ENCODE peak calls at places on chromosomes 16 and 17, in five cellular contexts. One of them, this sample, is unnamed.

GRCh38 chr17:30086896-30087295 is 29.7 kb upstream of the NSRP1 start:
- DNase-seq in colonic mucosa: no peak
- DNase-seq in tibial nerve: no peak
- DNase-seq in astrocyte of the spinal cord: no peak
- DNase-seq in HFF-Myc: no peak
- DNase-seq in this sample: no peak

GRCh38 chr17:56074366-56074765 is 78.9 kb upstream of the ANKFN1 start:
- DNase-seq in HFF-Myc: no peak
- DNase-seq in tibial nerve: no peak
- DNase-seq in colonic mucosa: no peak
- DNase-seq in astrocyte of the spinal cord: no peak
- DNase-seq in this sample: no peak

GRCh38 chr17:79461041-79461440 is 149.8 kb downstream of the RBFOX3 start:
- DNase-seq in astrocyte of the spinal cord: no peak
- DNase-seq in HFF-Myc: no peak
- DNase-seq in tibial nerve: no peak
- DNase-seq in colonic mucosa: no peak
- DNase-seq in this sample: no peak

GRCh38 chr16:64687796-64688195 is 434.1 kb downstream of the CDH11 start:
- DNase-seq in tibial nerve: no peak
- DNase-seq in HFF-Myc: no peak
- DNase-seq in astrocyte of the spinal cord: no peak
- DNase-seq in colonic mucosa: no peak
- DNase-seq in this sample: no peak

GRCh38 chr16:17403859-17404545 is 66.8 kb downstream of the XYLT1 start:
- DNase-seq in astrocyte of the spinal cord: no peak
- DNase-seq in tibial nerve: no peak
- DNase-seq in colonic mucosa: no peak
- DNase-seq in HFF-Myc: no peak
- DNase-seq in this sample: no peak

GRCh38 chr17:20733923-20734322 is 154.4 kb downstream of the CDRT15L2 start:
- DNase-seq in HFF-Myc: no peak
- DNase-seq in astrocyte of the spinal cord: no peak
- DNase-seq in colonic mucosa: no peak
- DNase-seq in tibial nerve: no peak
- DNase-seq in this sample: no peak

GRCh38 chr17:15648384-15648783 is 28.9 kb upstream of the FBXW10B start:
- DNase-seq in tibial nerve: no peak
- DNase-seq in astrocyte of the spinal cord: no peak
- DNase-seq in HFF-Myc: no peak
- DNase-seq in colonic mucosa: no peak
- DNase-seq in this sample: no peak

GRCh38 chr17:42132941-42133340 is 10.3 kb downstream of the HSPB9 start:
- DNase-seq in colonic mucosa: peak; percentile 77
- DNase-seq in tibial nerve: no peak
- DNase-seq in HFF-Myc: no peak
- DNase-seq in astrocyte of the spinal cord: peak; percentile 87
- DNase-seq in this sample: peak; percentile 76

GRCh38 chr17:51365090-51365489 is 104.7 kb downstream of the UTP18 start:
- DNase-seq in tibial nerve: no peak
- DNase-seq in HFF-Myc: no peak
- DNase-seq in colonic mucosa: no peak
- DNase-seq in astrocyte of the spinal cord: no peak
- DNase-seq in this sample: no peak

GRCh38 chr17:1953866-1954265 is 71.3 kb downstream of the RTN4RL1 start:
- DNase-seq in tibial nerve: no peak
- DNase-seq in colonic mucosa: no peak
- DNase-seq in astrocyte of the spinal cord: no peak
- DNase-seq in HFF-Myc: no peak
- DNase-seq in this sample: no peak
- TF ChIP-seq CTCF in tibial nerve: no peak
- TF ChIP-seq CTCF in colonic mucosa: no peak
- TF ChIP-seq CTCF in astrocyte of the spinal cord: no peak
- TF ChIP-seq CTCF in HFF-Myc: no peak
- TF ChIP-seq CTCF in this sample: no peak

GRCh38 chr16:88651989-88652762 is 1.3 kb upstream of the CYBA start:
- DNase-seq in astrocyte of the spinal cord: no peak
- DNase-seq in HFF-Myc: no peak
- DNase-seq in tibial nerve: no peak
- DNase-seq in colonic mucosa: no peak
- DNase-seq in this sample: no peak
- H3K4me3 ChIP-seq in astrocyte of the spinal cord: no peak overlapping the region
- H3K4me3 ChIP-seq in HFF-Myc: no peak overlapping the region
- H3K4me3 ChIP-seq in tibial nerve: peak overlapping the region; percentile 66
- H3K4me3 ChIP-seq in colonic mucosa: no peak overlapping the region
- H3K4me3 ChIP-seq in this sample: no peak overlapping the region

GRCh38 chr16:3123986-3124886 is 10.6 kb upstream of the ZNF213 start:
- DNase-seq in HFF-Myc: peak; percentile 78
- DNase-seq in colonic mucosa: peak; percentile 99
- DNase-seq in tibial nerve: peak; percentile 96
- DNase-seq in astrocyte of the spinal cord: peak; percentile 95
- DNase-seq in this sample: peak; percentile 83
- TF ChIP-seq CTCF in HFF-Myc: no peak
- TF ChIP-seq CTCF in colonic mucosa: peak; percentile 25
- TF ChIP-seq CTCF in tibial nerve: peak; percentile 31
- TF ChIP-seq CTCF in astrocyte of the spinal cord: peak; percentile 27
- TF ChIP-seq CTCF in this sample: peak; percentile 17

GRCh38 chr17:34378664-34379101 is 15.7 kb upstream of the CCL1 start:
- DNase-seq in colonic mucosa: no peak
- DNase-seq in tibial nerve: no peak
- DNase-seq in astrocyte of the spinal cord: no peak
- DNase-seq in HFF-Myc: no peak
- DNase-seq in this sample: no peak
- H3K4me3 ChIP-seq in colonic mucosa: no peak overlapping the region
- H3K4me3 ChIP-seq in tibial nerve: no peak overlapping the region
- H3K4me3 ChIP-seq in astrocyte of the spinal cord: no peak overlapping the region
- H3K4me3 ChIP-seq in HFF-Myc: no peak overlapping the region
- H3K4me3 ChIP-seq in this sample: no peak overlapping the region

GRCh38 chr17:57670769-57671545 is 74.1 kb downstream of the CCDC182 start:
- DNase-seq in astrocyte of the spinal cord: no peak
- DNase-seq in colonic mucosa: peak; percentile 10
- DNase-seq in HFF-Myc: no peak
- DNase-seq in tibial nerve: no peak
- DNase-seq in this sample: no peak
- TF ChIP-seq CTCF in astrocyte of the spinal cord: no peak
- TF ChIP-seq CTCF in colonic mucosa: no peak
- TF ChIP-seq CTCF in HFF-Myc: no peak
- TF ChIP-seq CTCF in tibial nerve: no peak
- TF ChIP-seq CTCF in this sample: no peak

DNA sequence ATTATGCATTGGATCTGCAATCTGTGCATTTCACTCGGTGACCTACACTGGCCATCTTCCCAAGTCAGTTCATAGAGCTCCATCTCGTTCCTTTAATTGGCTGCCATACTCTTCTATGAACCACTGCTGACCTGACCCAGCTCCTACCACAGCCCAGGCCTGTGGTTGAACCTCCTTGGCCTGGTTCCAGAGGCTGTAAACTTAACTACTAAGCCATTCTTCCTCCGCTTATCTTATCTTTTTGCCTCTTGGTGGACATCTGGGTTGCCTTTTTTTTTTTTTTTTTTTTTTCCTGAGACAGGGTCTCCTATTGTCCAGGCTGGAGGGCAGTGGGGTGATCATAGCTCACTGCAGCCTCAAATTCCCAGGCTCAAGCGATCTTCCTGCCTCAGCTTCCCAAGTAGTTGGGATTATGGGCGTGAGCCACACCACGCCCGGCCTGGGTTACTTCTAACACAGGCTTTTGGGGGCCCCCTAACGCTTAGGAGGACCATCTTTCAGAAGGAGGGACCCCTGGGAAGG is 18.3 kb downstream of the COQ7 start:
- DNase-seq in colonic mucosa: peak; percentile 85
- DNase-seq in astrocyte of the spinal cord: no peak
- DNase-seq in tibial nerve: no peak
- DNase-seq in HFF-Myc: no peak
- DNase-seq in this sample: no peak
- H3K4me3 ChIP-seq in colonic mucosa: no peak overlapping the region
- H3K4me3 ChIP-seq in astrocyte of the spinal cord: no peak overlapping the region
- H3K4me3 ChIP-seq in tibial nerve: peak overlapping the region; percentile 36
- H3K4me3 ChIP-seq in HFF-Myc: peak overlapping the region; percentile 32
- H3K4me3 ChIP-seq in this sample: no peak overlapping the region

DNA sequence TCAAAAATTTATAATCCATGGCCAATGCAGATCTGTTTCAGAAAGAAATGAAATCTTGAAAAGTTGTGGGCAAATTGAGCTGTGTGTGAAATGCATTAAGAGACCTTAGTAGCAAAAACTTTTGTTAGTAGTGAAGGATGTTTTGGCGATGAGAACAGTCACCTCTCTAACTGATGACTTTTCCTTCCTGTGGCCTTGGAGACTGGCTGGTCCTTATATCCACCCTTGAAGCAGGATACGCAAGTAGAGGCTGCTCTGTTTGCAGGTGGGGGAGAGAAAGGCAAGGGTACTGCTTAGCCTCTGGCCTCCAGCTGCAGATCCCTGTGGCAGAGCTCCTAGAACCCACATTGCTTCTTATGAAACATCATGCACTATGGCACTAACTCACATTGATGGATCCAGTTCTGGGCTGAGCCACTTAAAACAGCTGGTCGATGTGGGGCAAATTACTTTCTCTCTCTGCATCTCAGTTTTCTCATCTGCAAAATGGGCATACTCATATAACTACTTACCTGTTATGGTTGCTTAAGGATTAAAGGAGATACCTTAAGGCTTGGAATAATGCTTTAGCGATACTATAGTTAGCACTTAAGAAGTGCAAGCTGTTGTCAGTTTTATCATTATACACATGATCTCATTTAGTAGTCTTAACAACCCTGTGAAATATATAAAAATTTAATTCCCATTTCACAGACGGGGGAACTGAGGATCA is 89.2 kb downstream of the SDR42E1 start:
- DNase-seq in HFF-Myc: no peak
- DNase-seq in colonic mucosa: no peak
- DNase-seq in tibial nerve: no peak
- DNase-seq in astrocyte of the spinal cord: no peak
- DNase-seq in this sample: no peak
- TF ChIP-seq CTCF in HFF-Myc: no peak
- TF ChIP-seq CTCF in colonic mucosa: no peak
- TF ChIP-seq CTCF in tibial nerve: no peak
- TF ChIP-seq CTCF in astrocyte of the spinal cord: no peak
- TF ChIP-seq CTCF in this sample: no peak